ENCODE peak calls at places on chromosomes 3 and 15, in seven cellular contexts. V is kidney epithelial cell, E is foreskin fibroblast, X is heart right ventricle, G is BE2C, F is psoas muscle, P is AG10803. H is an unnamed sample.

GRCh38 chr3:194879991-194880939 is 194.6 kb downstream of the FAM43A start:
- DNase-seq in E (peak), G (peak), P (peak), F (peak), X (peak), V (no peak), H (no peak)

GRCh38 chr3:170741756-170742530 is 128.1 kb downstream of the RPL22L1 start:
- DNase-seq in V (no peak), F (no peak), P (peak), E (peak), G (no peak), X (no peak), H (no peak)

GRCh38 chr3:143973352-143974021 is 1.9 kb downstream of the DIPK2A start:
- DNase-seq in G (no peak), E (peak), F (no peak), V (no peak), P (peak), X (peak), H (no peak)

GRCh38 chr15:60590935-60591490 is 112.1 kb upstream of the ICE2 start:
- DNase-seq in V (no peak), P (peak), X (peak), E (peak), G (peak), F (peak), H (peak)

GRCh38 chr3:27368831-27369607 is at the start of gene NEK10:
- DNase-seq in F (peak), G (peak), P (peak), V (peak), X (peak), E (peak), H (peak)

GRCh38 chr15:38254065-38254883 is 1.6 kb downstream of the SPRED1 start:
- DNase-seq in X (peak), E (peak), F (no peak), V (no peak), G (peak), P (peak), H (no peak)

GRCh38 chr3:148992027-148992634 is 791 bp downstream of the GYG1 start:
- DNase-seq in P (peak), F (peak), E (peak), X (peak), V (no peak), G (peak), H (no peak)

GRCh38 chr15:75235051-75235673 is 23.0 kb upstream of the GOLGA6C start:
- DNase-seq in E (no peak), F (peak), V (no peak), G (no peak), P (no peak), X (no peak), H (no peak)

GRCh38 chr15:45747426-45747825 is 112.6 kb downstream of the SQOR start:
- DNase-seq in V (no peak), E (no peak), P (no peak), G (no peak), X (no peak), F (no peak), H (no peak)

GRCh38 chr3:12677616-12678015 is 13.7 kb upstream of the RAF1 start:
- DNase-seq in X (no peak), E (no peak), P (no peak), F (no peak), G (no peak), V (no peak), H (no peak)

GRCh38 chr3:120425877-120426276 is 24.9 kb downstream of the FSTL1 start:
- DNase-seq in V (no peak), E (peak), G (no peak), F (peak), X (no peak), P (peak), H (no peak)

GRCh38 chr15:70584838-70585706 is 178.3 kb downstream of the UACA start:
- DNase-seq in G (peak), E (peak), X (no peak), V (peak), P (peak), F (peak), H (no peak)

GRCh38 chr15:51846463-51847230 is 17.2 kb downstream of the TMOD3 start:
- DNase-seq in G (no peak), X (no peak), E (peak), P (peak), F (no peak), V (no peak), H (no peak)

GRCh38 chr3:127477396-127477795 is 113.1 kb downstream of the TPRA1 start:
- DNase-seq in F (no peak), G (no peak), X (no peak), E (no peak), P (no peak), V (no peak), H (no peak)

GRCh38 chr3:110138966-110139555 is 801.7 kb upstream of the DPPA4 start:
- DNase-seq in G (no peak), X (no peak), P (no peak), V (peak), E (no peak), F (no peak), H (no peak)

GRCh38 chr3:134361162-134361831 is 12.9 kb downstream of the AMOTL2 start:
- DNase-seq in E (no peak), X (no peak), F (no peak), P (peak), V (no peak), G (no peak), H (no peak)

GRCh38 chr15:70504305-70504951 is 258.9 kb downstream of the UACA start:
- DNase-seq in F (peak), X (peak), V (no peak), P (peak), G (peak), E (peak), H (no peak)

GRCh38 chr3:184911570-184911969 is 99.6 kb downstream of the VPS8 start:
- DNase-seq in X (no peak), G (no peak), P (no peak), E (no peak), V (no peak), F (no peak), H (no peak)

GRCh38 chr3:60304103-60304502 is 947.1 kb downstream of the FHIT start:
- DNase-seq in V (no peak), E (peak), X (no peak), P (peak), F (no peak), G (no peak), H (no peak)

GRCh38 chr15:88241060-88241459 is 15.5 kb downstream of the NTRK3 start:
- DNase-seq in V (no peak), E (no peak), P (no peak), G (no peak), F (no peak), X (no peak), H (no peak)

GRCh38 chr3:194023501-194024280 is 112.3 kb upstream of the HES1 start:
- DNase-seq in P (no peak), X (no peak), V (no peak), E (no peak), F (no peak), G (peak), H (no peak)

GRCh38 chr15:37902126-37902525 is 32.3 kb upstream of the TMCO5A start:
- DNase-seq in G (no peak), F (no peak), V (no peak), X (no peak), P (no peak), E (no peak), H (no peak)

GRCh38 chr15:75069301-75069925 is 46.0 kb downstream of the PPCDC start:
- DNase-seq in X (no peak), P (no peak), F (no peak), V (no peak), G (no peak), E (no peak), H (no peak)

GRCh38 chr3:152315623-152316022 is 46.9 kb downstream of the MBNL1 start:
- DNase-seq in X (no peak), V (no peak), F (no peak), G (no peak), E (no peak), P (no peak), H (no peak)

GRCh38 chr15:57948554-57949289 is 116.8 kb downstream of the ALDH1A2 start:
- DNase-seq in P (no peak), V (no peak), G (peak), X (no peak), F (no peak), E (no peak), H (no peak)

GRCh38 chr3:150377601-150378466 is 30.3 kb upstream of the TSC22D2 start:
- DNase-seq in E (peak), X (no peak), G (no peak), P (no peak), V (no peak), F (no peak), H (no peak)

GRCh38 chr3:78496458-78496857 is 1271.3 kb downstream of the ROBO1 start:
- DNase-seq in G (no peak), E (no peak), V (no peak), X (no peak), F (no peak), P (no peak), H (no peak)

GRCh38 chr3:50290116-50290745 is 2.0 kb downstream of the IFRD2 start:
- DNase-seq in E (no peak), X (peak), F (no peak), P (no peak), G (no peak), V (no peak), H (no peak)

GRCh38 chr15:60536314-60536713 is 57.4 kb upstream of the ICE2 start:
- DNase-seq in P (peak), F (no peak), E (no peak), X (no peak), V (no peak), G (no peak), H (no peak)

GRCh38 chr3:86867990-86868389 is 123.0 kb downstream of the VGLL3 start:
- DNase-seq in G (no peak), P (peak), F (no peak), X (no peak), V (no peak), E (peak), H (no peak)

GRCh38 chr15:44264148-44264547 is 24.4 kb upstream of the GOLM2 start:
- DNase-seq in V (no peak), X (no peak), E (no peak), F (no peak), G (no peak), P (no peak), H (no peak)

GRCh38 chr15:68962464-68962863 is 32.1 kb downstream of the SPESP1 start:
- DNase-seq in X (no peak), G (no peak), P (no peak), V (no peak), F (no peak), E (no peak), H (no peak)

GRCh38 chr3:188507244-188507720 is 353.3 kb downstream of the LPP start:
- DNase-seq in P (peak), G (no peak), F (no peak), V (peak), E (peak), X (no peak), H (no peak)

GRCh38 chr3:42855547-42856380 is 19.9 kb downstream of the CYP8B1 start:
- DNase-seq in V (no peak), P (no peak), X (no peak), E (no peak), G (no peak), F (no peak), H (no peak)

GRCh38 chr3:39226106-39226741 is 33.8 kb upstream of the XIRP1 start:
- DNase-seq in V (no peak), X (no peak), P (no peak), F (no peak), G (no peak), E (no peak), H (no peak)

GRCh38 chr15:95295905-95296618 is 1034.4 kb upstream of the NR2F2 start:
- DNase-seq in G (no peak), E (no peak), X (no peak), F (no peak), V (no peak), P (peak), H (no peak)

GRCh38 chr15:63474810-63475316 is 29.5 kb upstream of the USP3 start:
- DNase-seq in E (no peak), V (peak), G (no peak), X (no peak), F (no peak), P (no peak), H (no peak)

GRCh38 chr3:135739755-135740154 is 225.8 kb upstream of the PPP2R3A start:
- DNase-seq in P (no peak), X (no peak), F (no peak), E (no peak), V (no peak), G (no peak), H (no peak)

GRCh38 chr3:135736740-135737139 is 228.8 kb upstream of the PPP2R3A start:
- DNase-seq in G (peak), V (no peak), F (no peak), P (peak), X (no peak), E (no peak), H (no peak)
- TF ChIP-seq CTCF in G (peak), V (no peak), F (no peak), P (peak), X (no peak), E (peak), H (no peak)

GRCh38 chr3:47405820-47406761 is 25.3 kb downstream of the PTPN23 start:
- DNase-seq in X (no peak), E (no peak), G (no peak), V (no peak), F (no peak), P (no peak), H (no peak)

GRCh38 chr3:47407896-47408838 is 27.3 kb downstream of the PTPN23 start:
- DNase-seq in X (no peak), P (no peak), E (peak), F (peak), V (no peak), G (no peak), H (no peak)

GRCh38 chr3:47404955-47405790 is 24.4 kb downstream of the PTPN23 start:
- DNase-seq in G (no peak), V (no peak), P (peak), F (peak), E (peak), X (no peak), H (no peak)

GRCh38 chr3:47408839-47409229 is 28.0 kb downstream of the PTPN23 start:
- DNase-seq in X (no peak), P (no peak), F (no peak), V (no peak), G (no peak), E (no peak), H (no peak)

DNA sequence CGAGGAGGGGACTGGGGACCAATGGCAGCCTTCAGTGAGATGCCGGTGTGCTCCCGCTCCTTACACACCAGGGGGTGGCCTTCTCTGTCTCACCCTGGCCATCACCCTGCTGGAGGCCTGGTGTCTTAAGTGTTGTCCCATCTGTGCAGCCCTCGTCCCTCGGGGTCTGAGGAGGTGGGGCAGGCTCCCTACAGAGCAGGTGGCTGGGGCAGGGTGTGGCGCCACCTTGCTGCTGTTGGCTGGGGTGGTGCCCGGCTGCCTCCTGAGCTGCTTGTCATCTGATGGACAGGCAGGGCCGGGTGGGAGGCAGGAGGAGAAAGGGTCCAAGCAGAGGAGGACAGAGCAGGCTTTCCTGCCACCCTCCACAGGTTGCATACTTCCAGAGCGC is 25.9 kb downstream of the PTPN23 start:
- DNase-seq in G (no peak), X (no peak), V (no peak), E (no peak), F (no peak), P (no peak), H (no peak)
- TF ChIP-seq CTCF in G (no peak), X (no peak), V (peak), E (no peak), F (no peak), P (no peak), H (no peak)

DNA sequence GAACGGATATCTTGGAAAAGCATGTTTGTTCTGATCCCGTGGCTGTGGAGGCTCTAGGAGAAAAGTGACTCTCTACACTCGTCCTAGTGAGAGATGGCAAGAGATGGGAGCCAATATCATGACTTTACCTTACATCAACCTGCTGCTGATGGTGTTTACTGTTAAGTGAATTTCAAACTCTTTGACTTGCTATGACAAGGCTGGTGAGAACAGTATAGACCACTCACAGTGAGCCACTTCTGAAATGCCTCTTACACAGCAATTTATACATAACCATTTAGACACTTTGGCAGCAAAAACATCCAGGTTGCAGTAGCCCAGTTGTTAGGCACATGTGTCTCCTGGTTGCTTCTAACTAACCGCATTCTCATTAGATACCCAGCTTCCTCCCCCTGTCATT is 43.3 kb downstream of the IL5RA start:
- DNase-seq in E (no peak), X (no peak), V (no peak), G (no peak), F (no peak), P (no peak), H (no peak)
- TF ChIP-seq CTCF in E (no peak), X (no peak), V (no peak), G (no peak), F (no peak), P (no peak), H (no peak)

GRCh38 chr15:66498501-66499386 is 1.2 kb upstream of the SNAPC5 start:
- DNase-seq in V (no peak), E (peak), G (no peak), P (peak), F (no peak), X (no peak), H (no peak)
- TF ChIP-seq CTCF in V (peak), E (peak), G (peak), P (peak), F (peak), X (peak), H (peak)

GRCh38 chr3:191051037-191051436 is 148.0 kb upstream of the OSTN start:
- DNase-seq in G (no peak), P (peak), V (no peak), X (no peak), E (peak), F (no peak), H (no peak)
- TF ChIP-seq CTCF in G (peak), P (peak), V (peak), X (peak), E (peak), F (peak), H (peak)

DNA sequence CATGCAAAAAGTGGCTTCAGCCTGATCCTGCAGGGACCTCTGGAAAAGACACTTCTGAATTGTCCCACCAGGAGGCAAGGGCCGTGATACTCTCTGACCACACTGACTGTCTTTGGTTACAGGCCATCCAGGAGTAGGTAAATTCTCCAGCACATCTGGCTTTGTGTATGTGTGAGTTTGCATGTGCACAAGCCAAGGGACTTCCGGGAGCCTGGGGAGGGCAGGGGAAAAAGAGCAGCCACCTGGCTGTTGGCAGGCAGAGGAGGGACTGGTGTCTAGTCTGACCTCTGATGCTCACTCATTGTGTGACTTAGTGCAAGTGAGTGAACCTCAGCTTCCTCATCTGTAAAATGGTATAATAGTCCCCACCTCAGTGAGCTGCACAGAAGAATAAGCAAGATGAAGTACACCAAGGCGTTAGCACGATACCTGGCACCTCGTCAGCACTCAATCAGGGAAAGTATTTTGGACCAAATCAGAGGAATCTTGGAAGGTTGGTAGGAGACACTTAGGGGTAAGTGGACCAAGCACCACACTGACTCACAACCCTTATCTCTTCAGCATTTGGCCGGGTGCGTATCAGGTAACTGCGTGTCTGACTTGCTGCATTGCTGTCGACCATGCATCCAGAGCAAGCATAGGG is 19.1 kb downstream of the KLHL6 start:
- DNase-seq in E (no peak), P (no peak), X (no peak), F (no peak), V (no peak), G (no peak), H (no peak)
- TF ChIP-seq CTCF in E (no peak), P (no peak), X (no peak), F (no peak), V (no peak), G (no peak), H (no peak)

DNA sequence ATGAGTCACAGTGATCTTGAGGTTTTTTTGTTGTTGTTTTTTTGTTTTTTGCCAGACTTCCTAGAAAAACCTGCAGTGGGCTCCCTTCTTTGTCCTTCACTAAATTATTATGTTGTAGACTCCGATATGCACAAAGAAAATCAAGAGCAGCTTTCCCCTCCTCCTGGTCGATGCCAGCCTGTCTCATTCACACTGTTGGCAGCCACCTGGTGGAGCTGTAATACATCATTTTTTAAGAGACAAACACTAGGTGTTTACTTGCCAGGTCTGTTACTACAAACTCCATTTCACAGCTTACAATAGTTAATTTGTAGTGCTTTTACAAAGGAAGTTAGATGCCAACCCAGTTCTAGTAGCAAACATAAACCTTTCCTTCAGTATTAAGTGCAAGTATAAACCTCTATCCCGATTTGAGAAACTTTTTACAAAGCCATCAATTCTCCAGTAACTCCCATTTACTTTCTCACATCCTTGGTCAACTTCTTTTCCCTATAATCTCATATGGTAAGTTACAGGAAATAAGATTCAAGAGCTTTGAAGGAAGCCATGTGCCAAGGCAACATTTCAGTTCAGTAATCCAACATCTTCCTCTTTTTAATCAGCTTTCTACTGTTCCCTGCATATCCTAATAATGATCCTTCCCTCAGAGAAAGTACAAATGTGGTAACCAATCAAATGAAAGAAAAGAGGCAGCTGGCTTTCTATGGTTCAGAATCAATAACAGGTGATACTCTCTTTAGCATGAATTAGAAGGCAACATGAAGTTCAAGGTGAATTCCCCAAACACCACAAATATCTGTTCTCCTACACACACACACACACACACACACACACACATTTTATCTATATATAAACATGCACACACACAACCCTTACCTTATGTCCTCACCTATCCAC is 14.0 kb downstream of the AAGAB start:
- DNase-seq in X (no peak), G (peak), P (no peak), F (no peak), V (no peak), E (no peak), H (no peak)
- TF ChIP-seq CTCF in X (no peak), G (peak), P (no peak), F (peak), V (peak), E (no peak), H (no peak)

H was measured in natural killer cell.